ENCODE peak calls at places on chromosomes 2 and 18, in five cellular contexts. M, T, O, I and F are unnamed samples.

GRCh38 chr18:49898421-49898820 is 85.1 kb upstream of the ACAA2 start:
- DNase-seq in M (peak), O (peak), I (peak), T (peak), F (peak)

GRCh38 chr2:179886-180285 is 83.9 kb downstream of the SH3YL1 start:
- DNase-seq in I (no peak), T (no peak), M (no peak), O (no peak), F (no peak)

GRCh38 chr2:64225491-64225890 is 81.3 kb upstream of the PELI1 start:
- DNase-seq in I (no peak), M (no peak), T (peak), O (peak), F (no peak)

GRCh38 chr2:220736778-220737177 is 835.3 kb downstream of the EPHA4 start:
- DNase-seq in O (no peak), M (no peak), T (no peak), I (no peak), F (peak)

GRCh38 chr2:97911922-97912575 is 83.7 kb downstream of the TMEM131 start:
- DNase-seq in I (no peak), O (peak), M (no peak), T (no peak), F (no peak)

GRCh38 chr2:97267411-97268074 is 154.6 kb downstream of the ANKRD36 start:
- DNase-seq in M (no peak), T (peak), O (no peak), I (no peak), F (peak)

GRCh38 chr18:25233582-25234362 is 118.2 kb downstream of the ZNF521 start:
- DNase-seq in T (no peak), I (no peak), O (peak), M (no peak), F (peak)

GRCh38 chr2:134014196-134014960 is 239.5 kb upstream of the MGAT5 start:
- DNase-seq in M (no peak), O (no peak), I (no peak), T (no peak), F (peak)

GRCh38 chr2:126666003-126666402 is 10.0 kb downstream of the GYPC start:
- DNase-seq in O (no peak), T (no peak), I (no peak), M (no peak), F (no peak)

GRCh38 chr2:10451819-10452218 is 3.7 kb upstream of the ODC1 start:
- DNase-seq in I (no peak), M (no peak), T (no peak), O (no peak), F (no peak)

GRCh38 chr2:27092696-27093429 is 6.3 kb downstream of the KHK start:
- DNase-seq in I (no peak), O (no peak), T (no peak), M (no peak), F (no peak)

GRCh38 chr18:2955966-2956521 is 56.9 kb downstream of the LPIN2 start:
- DNase-seq in O (no peak), T (no peak), M (no peak), I (no peak), F (no peak)

GRCh38 chr2:185891804-185892411 is 153.3 kb downstream of the FSIP2 start:
- DNase-seq in O (no peak), M (no peak), T (no peak), I (no peak), F (no peak)

GRCh38 chr18:59114160-59114559 is 25.5 kb upstream of the SEC11C start:
- DNase-seq in I (no peak), M (no peak), T (no peak), O (no peak), F (peak)

GRCh38 chr2:129492528-129492927 is 486.9 kb upstream of the RAB6C start:
- DNase-seq in I (no peak), O (no peak), M (no peak), T (no peak), F (no peak)

GRCh38 chr18:9787716-9788115 is 79.6 kb downstream of the RAB31 start:
- DNase-seq in O (no peak), I (no peak), M (no peak), T (no peak), F (peak)

GRCh38 chr18:74196220-74197119 is 48.1 kb downstream of the TIMM21 start:
- DNase-seq in M (no peak), T (peak), O (peak), I (peak), F (peak)

GRCh38 chr2:138037090-138037489 is 72.8 kb downstream of the HNMT start:
- DNase-seq in T (no peak), I (no peak), M (no peak), O (no peak), F (no peak)

GRCh38 chr2:29372185-29372584 is 257.0 kb downstream of the CLIP4 start:
- DNase-seq in M (no peak), O (no peak), T (no peak), I (no peak), F (no peak)

GRCh38 chr2:149601141-149601796 is 13.7 kb upstream of the MMADHC start:
- DNase-seq in I (no peak), M (no peak), T (no peak), O (peak), F (peak)

GRCh38 chr2:25494626-25495025 is 152.9 kb upstream of the DNMT3A start:
- DNase-seq in O (no peak), T (no peak), I (no peak), M (no peak), F (peak)

GRCh38 chr2:205580591-205580990 is 101.7 kb upstream of the NRP2 start:
- DNase-seq in I (no peak), T (no peak), M (no peak), O (peak), F (peak)

GRCh38 chr2:66836851-66837250 is 401.9 kb downstream of the MEIS1 start:
- DNase-seq in M (no peak), I (no peak), T (no peak), O (no peak), F (no peak)

GRCh38 chr18:51654441-51655326 is 457.2 kb upstream of the MEX3C start:
- DNase-seq in T (no peak), I (peak), O (no peak), M (peak), F (no peak)

GRCh38 chr2:31253344-31254155 is 19.6 kb downstream of the EHD3 start:
- DNase-seq in O (no peak), M (no peak), T (peak), I (no peak), F (no peak)

GRCh38 chr2:161651547-161651946 is 27.3 kb downstream of the SLC4A10 start:
- DNase-seq in O (no peak), M (no peak), T (peak), I (no peak), F (no peak)

GRCh38 chr2:100670232-100670631 is 107.4 kb downstream of the PDCL3 start:
- DNase-seq in I (no peak), M (no peak), T (no peak), O (no peak), F (no peak)

GRCh38 chr2:27191107-27191829 is 20.6 kb upstream of the ATRAID start:
- DNase-seq in T (no peak), I (peak), O (peak), M (no peak), F (peak)

GRCh38 chr2:203820969-203821368 is 46.6 kb upstream of the CTLA4 start:
- DNase-seq in T (no peak), M (no peak), I (no peak), O (no peak), F (no peak)

GRCh38 chr18:3075491-3075890 is 62.5 kb upstream of the LPIN2 start:
- DNase-seq in M (no peak), I (no peak), T (no peak), O (no peak), F (no peak)

GRCh38 chr2:162146906-162147305 is 5.1 kb downstream of the GCG start:
- DNase-seq in I (no peak), O (no peak), T (no peak), M (no peak), F (peak)

GRCh38 chr2:143209570-143210445 is 80.6 kb downstream of the ARHGAP15 start:
- DNase-seq in T (no peak), M (no peak), O (no peak), I (no peak), F (no peak)
- H3K18ac ChIP-seq in T (no peak), M (no peak), O (no peak), I (no peak), F (no peak)

GRCh38 chr2:12716250-12717190 is at the start of gene TRIB2:
- DNase-seq in T (peak), I (peak), M (peak), O (peak), F (peak)
- H3K18ac ChIP-seq in T (peak), I (peak), M (peak), O (peak), F (peak)

GRCh38 chr2:37692731-37693130 is 21.3 kb upstream of the CDC42EP3 start:
- DNase-seq in T (no peak), M (no peak), O (no peak), I (no peak), F (peak)

GRCh38 chr2:37689751-37690150 is 18.3 kb upstream of the CDC42EP3 start:
- DNase-seq in O (no peak), T (no peak), I (no peak), M (no peak), F (peak)

GRCh38 chr2:37684809-37685208 is 13.4 kb upstream of the CDC42EP3 start:
- DNase-seq in T (no peak), I (no peak), M (no peak), O (no peak), F (no peak)

GRCh38 chr2:37686792-37687595 is 15.6 kb upstream of the CDC42EP3 start:
- DNase-seq in I (no peak), T (no peak), M (no peak), O (no peak), F (no peak)

DNA sequence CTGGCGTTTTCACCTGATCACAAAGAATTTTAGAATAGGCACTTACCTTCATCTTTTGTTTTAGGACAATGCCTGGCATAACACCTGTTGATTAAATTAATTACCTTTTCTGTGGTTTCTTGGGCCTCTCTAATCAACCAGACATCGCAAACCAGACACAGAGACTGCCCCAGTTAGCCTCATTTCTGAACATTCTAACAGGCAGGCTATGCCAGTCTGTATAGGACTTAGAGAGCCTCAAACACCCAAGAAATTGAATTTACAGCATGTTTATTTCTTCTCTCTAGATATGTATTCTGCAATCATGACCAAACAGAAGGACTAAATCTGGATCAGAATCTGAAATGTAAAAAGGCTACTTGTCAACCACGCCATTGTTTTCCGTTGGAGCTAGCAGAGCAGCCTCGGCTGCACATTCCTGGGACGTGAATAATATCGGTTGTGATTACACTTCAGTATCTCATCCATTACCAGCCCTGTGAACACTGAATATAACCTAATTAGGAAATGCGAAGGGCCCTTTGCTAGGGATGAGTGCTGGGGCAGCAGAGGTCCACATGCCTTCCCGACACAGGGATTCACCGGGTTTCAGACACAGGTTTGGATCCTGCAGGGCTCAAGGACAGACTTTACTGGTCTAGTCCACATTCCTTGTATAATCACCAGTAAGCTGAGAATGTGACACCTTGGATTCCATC is 17.5 kb upstream of the CDC42EP3 start:
- DNase-seq in O (peak), T (peak), I (no peak), M (no peak), F (peak)
- H3K18ac ChIP-seq in O (peak), T (no peak), I (no peak), M (no peak), F (peak)

GRCh38 chr2:216621292-216621691 is 11.9 kb upstream of the IGFBP2 start:
- DNase-seq in M (no peak), I (no peak), T (no peak), O (no peak), F (no peak)

GRCh38 chr2:216622526-216622925 is 10.7 kb upstream of the IGFBP2 start:
- DNase-seq in O (no peak), T (peak), I (no peak), M (no peak), F (no peak)

GRCh38 chr2:216624251-216624650 is 9.0 kb upstream of the IGFBP2 start:
- DNase-seq in T (peak), O (no peak), I (no peak), M (no peak), F (no peak)

GRCh38 chr2:216626875-216627245 is 6.4 kb upstream of the IGFBP2 start:
- DNase-seq in T (no peak), M (no peak), O (no peak), I (no peak), F (no peak)

GRCh38 chr2:216626168-216626874 is 6.9 kb upstream of the IGFBP2 start:
- DNase-seq in I (no peak), T (peak), M (no peak), O (no peak), F (no peak)
- H3K18ac ChIP-seq in I (no peak), T (no peak), M (no peak), O (no peak), F (no peak)

GRCh38 chr18:62810682-62811081 is 95.3 kb downstream of the PHLPP1 start:
- DNase-seq in O (no peak), T (no peak), M (no peak), I (no peak), F (no peak)

GRCh38 chr18:62812891-62813290 is 97.5 kb downstream of the PHLPP1 start:
- DNase-seq in T (no peak), I (no peak), O (no peak), M (no peak), F (no peak)

GRCh38 chr18:62812242-62812641 is 96.9 kb downstream of the PHLPP1 start:
- DNase-seq in M (no peak), T (peak), I (no peak), O (peak), F (peak)

GRCh38 chr18:62811674-62812073 is 96.3 kb downstream of the PHLPP1 start:
- DNase-seq in T (no peak), M (no peak), I (no peak), O (no peak), F (no peak)

DNA sequence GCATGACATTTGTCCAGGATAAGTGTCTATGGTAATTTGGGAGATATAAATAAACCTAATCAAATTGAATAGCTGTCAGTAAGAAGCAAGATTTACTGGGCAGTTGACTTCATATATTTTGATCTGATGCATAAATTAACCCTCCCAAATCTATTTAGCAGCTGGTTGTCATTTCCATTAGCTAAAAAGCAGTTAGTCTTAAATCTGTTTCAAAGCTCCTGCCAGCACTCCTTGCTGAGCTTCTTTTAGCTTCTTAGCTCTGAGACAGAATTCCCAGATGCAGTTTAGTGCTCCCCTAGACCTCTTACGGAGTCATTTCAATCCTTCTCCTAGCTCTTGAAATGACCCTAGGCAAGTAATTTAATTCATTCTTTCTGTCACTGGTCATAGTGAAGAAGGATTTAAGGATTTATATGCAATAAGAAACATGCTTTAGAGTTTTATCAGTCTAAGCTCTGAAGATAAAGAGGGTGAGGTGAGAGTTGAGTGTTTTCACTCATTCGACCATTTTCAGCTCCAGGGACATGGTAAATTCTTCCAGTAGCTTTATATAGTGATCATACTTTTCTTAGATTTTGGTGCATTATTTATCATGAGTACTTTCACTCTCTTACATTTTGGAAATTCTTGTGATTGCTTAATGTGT is 98.9 kb downstream of the PHLPP1 start:
- DNase-seq in T (no peak), I (no peak), O (peak), M (no peak), F (no peak)
- H3K18ac ChIP-seq in T (no peak), I (no peak), O (no peak), M (no peak), F (no peak)

DNA sequence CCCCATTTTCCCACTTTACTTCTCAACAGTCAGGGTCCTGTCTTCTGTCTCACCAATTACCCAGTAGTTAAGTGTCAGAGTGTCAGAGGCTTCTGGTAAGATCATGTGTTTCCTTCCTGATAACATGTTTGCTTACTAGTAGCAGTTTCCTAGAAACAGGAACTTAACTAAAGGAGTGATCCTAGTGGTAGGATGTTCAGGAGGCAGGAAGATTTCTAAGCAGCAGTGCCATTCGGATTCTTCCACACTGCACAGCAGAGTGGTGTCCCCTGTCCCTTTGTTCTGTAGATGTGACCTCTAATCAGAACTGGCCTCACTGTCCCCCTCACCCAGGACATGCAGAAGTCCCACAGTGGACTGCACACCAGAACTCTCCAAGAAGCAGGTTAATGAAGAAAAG is 221.8 kb upstream of the OSR1 start:
- DNase-seq in T (no peak), O (peak), I (no peak), M (no peak), F (no peak)
- H3K18ac ChIP-seq in T (no peak), O (peak), I (no peak), M (no peak), F (no peak)

DNA sequence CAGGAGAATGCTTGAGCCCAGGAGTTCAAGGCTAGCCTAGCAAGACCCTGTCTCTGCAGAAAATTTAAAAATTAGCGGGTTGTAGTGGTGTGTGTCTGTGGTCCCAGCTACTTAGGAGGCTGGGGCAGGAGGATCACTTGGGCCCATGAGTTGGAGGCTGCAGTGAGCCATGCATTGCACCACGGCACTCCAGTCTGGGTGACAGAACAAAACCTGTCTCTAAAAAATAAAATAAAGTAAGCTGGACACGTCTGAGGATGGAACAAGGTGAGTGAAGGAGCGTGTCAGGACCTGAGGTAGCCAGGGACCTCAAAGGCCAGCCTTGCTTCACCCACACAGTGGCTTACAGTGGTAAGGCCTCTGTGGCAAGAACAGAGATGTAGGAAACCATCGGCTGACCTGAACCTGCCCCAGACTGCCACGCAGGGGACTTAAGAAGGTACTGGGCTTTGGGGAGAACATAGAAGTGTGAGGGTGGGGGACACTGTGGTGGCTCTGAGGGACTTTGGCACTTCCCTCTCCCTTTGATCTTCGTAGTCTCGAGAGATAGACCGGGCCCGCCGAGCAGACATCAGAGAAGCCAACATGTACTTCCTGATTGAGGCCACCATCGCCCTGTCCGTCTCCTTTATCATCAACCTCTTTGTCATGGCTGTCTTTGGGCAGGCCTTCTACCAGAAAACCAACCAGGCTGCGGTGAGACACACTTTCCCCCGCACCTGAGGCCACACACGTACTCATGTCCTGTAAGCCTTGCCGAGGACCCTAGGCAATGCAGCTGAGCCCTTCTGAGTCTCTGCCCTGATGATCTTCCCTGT is 7.5 kb downstream of the SLC11A1 start:
- DNase-seq in T (no peak), O (no peak), M (no peak), I (no peak), F (no peak)
- H3K18ac ChIP-seq in T (no peak), O (no peak), M (no peak), I (no peak), F (no peak)

GRCh38 chr2:108591163-108591562 is 56.9 kb downstream of the LIMS1 start:
- DNase-seq in T (no peak), M (no peak), O (no peak), I (no peak), F (no peak)

GRCh38 chr2:108594982-108595464 is 60.8 kb downstream of the LIMS1 start:
- DNase-seq in T (no peak), O (peak), M (no peak), I (no peak), F (peak)

GRCh38 chr2:108589786-108590185 is 55.5 kb downstream of the LIMS1 start:
- DNase-seq in T (no peak), I (no peak), O (peak), M (no peak), F (no peak)

GRCh38 chr2:108594132-108594981 is 60.1 kb downstream of the LIMS1 start:
- DNase-seq in T (no peak), M (no peak), O (peak), I (peak), F (peak)

GRCh38 chr2:108593547-108594098 is 59.4 kb downstream of the LIMS1 start:
- DNase-seq in M (no peak), I (no peak), T (no peak), O (peak), F (peak)
- H3K18ac ChIP-seq in M (no peak), I (no peak), T (no peak), O (no peak), F (peak)